ENCODE peak calls at places on chromosomes 1 and 21, in four cellular contexts. I, M, K and N are unnamed samples.

GRCh38 chr1:7302873-7303272 is 468.2 kb upstream of the VAMP3 start:
- DNase-seq in I (no peak), M (no peak), K (no peak), N (no peak)

GRCh38 chr1:172533511-172534116 is 664 bp downstream of the SUCO start:
- DNase-seq in I (peak), M (no peak), K (peak), N (no peak)

GRCh38 chr1:201759194-201759814 is 69.7 kb upstream of the IPO9 start:
- DNase-seq in I (no peak), M (peak), K (no peak), N (no peak)

GRCh38 chr1:18635833-18636671 is 5.4 kb downstream of the PAX7 start:
- DNase-seq in I (no peak), M (peak), K (no peak), N (no peak)

GRCh38 chr21:31660134-31660565 is 657 bp downstream of the SOD1 start:
- DNase-seq in I (no peak), M (peak), K (no peak), N (peak)

GRCh38 chr1:224851850-224852261 is 77.6 kb upstream of the DNAH14 start:
- DNase-seq in I (no peak), M (no peak), K (no peak), N (no peak)

GRCh38 chr1:217137210-217137871 is 414.1 kb upstream of the ESRRG start:
- DNase-seq in I (no peak), M (no peak), K (no peak), N (no peak)

GRCh38 chr1:52601976-52602327 is 219 bp upstream of the GPX7 start:
- DNase-seq in I (no peak), M (peak), K (no peak), N (no peak)

GRCh38 chr1:18581420-18581880 is 49.2 kb upstream of the PAX7 start:
- DNase-seq in I (peak), M (peak), K (no peak), N (no peak)

GRCh38 chr1:102120910-102121309 is 124.2 kb upstream of the OLFM3 start:
- DNase-seq in I (no peak), M (no peak), K (no peak), N (no peak)

GRCh38 chr1:198373376-198373775 is 167.1 kb downstream of the ATP6V1G3 start:
- DNase-seq in I (no peak), M (no peak), K (no peak), N (no peak)

GRCh38 chr1:11847667-11848445 is at the start of gene NPPA:
- DNase-seq in I (no peak), M (peak), K (no peak), N (peak)

GRCh38 chr1:26694185-26694572 is 1.6 kb upstream of the ARID1A start:
- DNase-seq in I (no peak), M (no peak), K (no peak), N (no peak)

GRCh38 chr1:39701092-39701460 is 9.8 kb upstream of the HPCAL4 start:
- DNase-seq in I (no peak), M (no peak), K (no peak), N (no peak)

GRCh38 chr1:109341944-109342925 is 35.4 kb upstream of the MYBPHL start:
- DNase-seq in I (no peak), M (no peak), K (no peak), N (no peak)

GRCh38 chr1:47991187-47991586 is 6.0 kb downstream of the TRABD2B start:
- DNase-seq in I (no peak), M (peak), K (no peak), N (no peak)

GRCh38 chr1:22805672-22806038 is 95.0 kb downstream of the EPHB2 start:
- DNase-seq in I (no peak), M (no peak), K (no peak), N (no peak)

GRCh38 chr1:100960098-100960497 is 64.2 kb downstream of the SLC30A7 start:
- DNase-seq in I (no peak), M (no peak), K (no peak), N (no peak)

GRCh38 chr1:79716481-79716880 is 710.0 kb upstream of the ADGRL4 start:
- DNase-seq in I (no peak), M (peak), K (no peak), N (peak)

GRCh38 chr1:47650205-47650604 is 212.4 kb downstream of the FOXD2 start:
- DNase-seq in I (no peak), M (peak), K (no peak), N (peak)

GRCh38 chr1:115428676-115429075 is 90.6 kb upstream of the NGF start:
- DNase-seq in I (no peak), M (no peak), K (no peak), N (no peak)

GRCh38 chr1:180973360-180973759 is 49.3 kb downstream of the STX6 start:
- DNase-seq in I (no peak), M (no peak), K (no peak), N (no peak)

GRCh38 chr1:160161965-160162705 is 10.7 kb downstream of the ATP1A4 start:
- DNase-seq in I (no peak), M (peak), K (no peak), N (peak)

GRCh38 chr1:19400875-19401854 is 84.2 kb downstream of the CAPZB start:
- DNase-seq in I (no peak), M (no peak), K (no peak), N (no peak)

GRCh38 chr21:45551316-45551715 is 9.1 kb upstream of the SLC19A1 start:
- DNase-seq in I (peak), M (peak), K (no peak), N (peak)

GRCh38 chr1:222299524-222299923 is 248.4 kb downstream of the HHIPL2 start:
- DNase-seq in I (no peak), M (no peak), K (no peak), N (no peak)

GRCh38 chr1:201184734-201185453 is 5.7 kb upstream of the IGFN1 start:
- DNase-seq in I (no peak), M (peak), K (no peak), N (peak)

GRCh38 chr1:44158871-44159270 is 17.4 kb upstream of the KLF18 start:
- DNase-seq in I (no peak), M (no peak), K (no peak), N (no peak)

GRCh38 chr1:74731399-74732052 is 1.3 kb downstream of the CRYZ start:
- DNase-seq in I (no peak), M (no peak), K (no peak), N (no peak)

GRCh38 chr1:93874025-93874651 is 4.9 kb downstream of the DNTTIP2 start:
- DNase-seq in I (no peak), M (peak), K (peak), N (peak)

GRCh38 chr1:54017979-54018378 is at the start of gene LDLRAD1:
- DNase-seq in I (no peak), M (no peak), K (no peak), N (peak)

GRCh38 chr1:201739054-201739453 is 89.9 kb upstream of the IPO9 start:
- DNase-seq in I (no peak), M (no peak), K (no peak), N (no peak)

GRCh38 chr1:201648911-201649775 is 110.2 kb downstream of the NAV1 start:
- DNase-seq in I (no peak), M (no peak), K (no peak), N (no peak)

GRCh38 chr1:169312084-169312954 is 55.3 kb downstream of the NME7 start:
- DNase-seq in I (peak), M (peak), K (peak), N (peak)

GRCh38 chr21:32001390-32001789 is 128.6 kb downstream of the HUNK start:
- DNase-seq in I (no peak), M (no peak), K (no peak), N (peak)

GRCh38 chr1:12475947-12476346 is 142.1 kb downstream of the DHRS3 start:
- DNase-seq in I (no peak), M (no peak), K (no peak), N (peak)

GRCh38 chr1:113976609-113977278 is 2.5 kb upstream of the OLFML3 start:
- DNase-seq in I (no peak), M (peak), K (no peak), N (peak)

GRCh38 chr1:75097686-75098085 is 36.5 kb upstream of the LHX8 start:
- DNase-seq in I (no peak), M (no peak), K (no peak), N (peak)